ENCODE peak calls at places on chromosomes 13 and 19, in four cellular contexts. R, O, U and M are unnamed samples.

GRCh38 chr13:114164027-114164426 is 15.0 kb upstream of the CFAP97D2 start:
- DNase-seq in U (no peak), R (no peak), O (no peak), M (no peak)

GRCh38 chr19:18419699-18420460 is 682 bp downstream of the SSBP4 start:
- DNase-seq in R (peak), U (no peak), O (no peak), M (no peak)

GRCh38 chr19:39246951-39247669 is 1.5 kb downstream of the IFNL4 start:
- DNase-seq in O (no peak), U (no peak), R (no peak), M (no peak)

GRCh38 chr19:44608391-44608821 is 5.0 kb upstream of the IGSF23 start:
- DNase-seq in R (no peak), O (no peak), U (no peak), M (no peak)

GRCh38 chr19:2061936-2062729 is 11.1 kb upstream of the MKNK2 start:
- DNase-seq in R (no peak), O (no peak), U (no peak), M (no peak)

GRCh38 chr13:49669735-49670309 is 21.5 kb downstream of the EBPL start:
- DNase-seq in O (no peak), R (no peak), U (peak), M (no peak)

GRCh38 chr13:27024062-27024461 is 147.5 kb downstream of the USP12 start:
- DNase-seq in O (no peak), U (no peak), R (no peak), M (no peak)

GRCh38 chr13:48770372-48770771 is 116.6 kb downstream of the CYSLTR2 start:
- DNase-seq in O (no peak), R (no peak), U (no peak), M (no peak)

GRCh38 chr13:43154083-43154739 is 130.8 kb downstream of the DNAJC15 start:
- DNase-seq in O (no peak), U (no peak), R (no peak), M (no peak)

GRCh38 chr13:29903524-29903923 is 53.1 kb upstream of the UBL3 start:
- DNase-seq in O (no peak), U (no peak), R (no peak), M (no peak)

GRCh38 chr19:1957562-1958248 is 16.7 kb downstream of the CSNK1G2 start:
- DNase-seq in U (no peak), R (no peak), O (no peak), M (no peak)

GRCh38 chr13:42065414-42065813 is 17.0 kb downstream of the DGKH start:
- DNase-seq in O (no peak), R (no peak), U (no peak), M (no peak)

GRCh38 chr19:6533746-6534418 is 3.1 kb downstream of the TNFSF9 start:
- DNase-seq in O (no peak), R (no peak), U (no peak), M (no peak)

GRCh38 chr19:7722231-7722651 is 9.7 kb downstream of the CLEC4G start:
- DNase-seq in O (no peak), R (no peak), U (no peak), M (no peak)

GRCh38 chr19:56142087-56142787 is 1.1 kb downstream of the ZNF444 start:
- DNase-seq in O (no peak), U (no peak), R (no peak), M (no peak)

GRCh38 chr13:44238011-44238421 is 135.6 kb upstream of the SERP2 start:
- DNase-seq in R (no peak), U (no peak), O (no peak), M (no peak)

GRCh38 chr19:2013683-2013961 is 1.9 kb downstream of the BTBD2 start:
- DNase-seq in U (no peak), O (no peak), R (no peak), M (no peak)

GRCh38 chr19:47351545-47351944 is 2.4 kb downstream of the DHX34 start:
- DNase-seq in O (no peak), R (no peak), U (peak), M (no peak)

GRCh38 chr13:37863708-37864107 is 5.9 kb downstream of the TRPC4 start:
- DNase-seq in R (no peak), U (no peak), O (no peak), M (no peak)

GRCh38 chr19:2453431-2454025 is 3.2 kb downstream of the LMNB2 start:
- DNase-seq in R (no peak), U (no peak), O (no peak), M (no peak)

GRCh38 chr13:38398810-38399493 is 49.3 kb downstream of the UFM1 start:
- DNase-seq in R (no peak), O (no peak), U (no peak), M (no peak)

GRCh38 chr19:49775742-49776370 is 9.1 kb downstream of the AP2A1 start:
- DNase-seq in R (no peak), O (no peak), U (no peak), M (no peak)

GRCh38 chr13:33611016-33611805 is 206.7 kb upstream of the RFC3 start:
- DNase-seq in R (no peak), O (peak), U (no peak), M (no peak)

GRCh38 chr19:2952953-2953481 is 8.2 kb upstream of the ZNF77 start:
- DNase-seq in U (no peak), R (no peak), O (no peak), M (no peak)

GRCh38 chr19:41595258-41595889 is 19.4 kb downstream of the CEACAM21 start:
- DNase-seq in O (peak), R (peak), U (peak), M (peak)